ENCODE peak calls at places on chromosomes 7 and 10, in four cellular contexts. X is heart left ventricle; A is IMR-90; B is CD8-positive, alpha-beta memory T cell. H is an unnamed sample.

GRCh38 chr7:2016021-2016631 is 216.6 kb downstream of the MAD1L1 start:
- DNase-seq in X (peak), A (no peak), B (no peak), H (no peak)

GRCh38 chr7:21454182-21454581 is 26.3 kb downstream of the SP4 start:
- DNase-seq in B (no peak), X (no peak), A (no peak), H (peak)

GRCh38 chr10:48634198-48634983 is 29.5 kb upstream of the ARHGAP22 start:
- DNase-seq in X (peak), B (no peak), A (peak), H (peak)

GRCh38 chr10:53765311-53765710 is 992.7 kb upstream of the MBL2 start:
- DNase-seq in B (no peak), A (no peak), X (no peak), H (peak)

GRCh38 chr10:92886334-92886961 is 38.1 kb downstream of the EXOC6 start:
- DNase-seq in A (peak), X (no peak), B (no peak), H (peak)

GRCh38 chr7:153682628-153683027 is 369.6 kb upstream of the DPP6 start:
- DNase-seq in B (no peak), A (no peak), X (no peak), H (no peak)

GRCh38 chr7:139623518-139623917 is 100.0 kb downstream of the CLEC2L start:
- DNase-seq in B (no peak), X (no peak), A (peak), H (no peak)

GRCh38 chr7:44845476-44845875 is 2.4 kb downstream of the H2AZ2 start:
- DNase-seq in B (no peak), A (no peak), X (no peak), H (no peak)

GRCh38 chr10:112912441-112912911 is 37.6 kb upstream of the TCF7L2 start:
- DNase-seq in A (peak), X (no peak), B (no peak), H (no peak)

GRCh38 chr10:60384708-60385398 is 4.8 kb downstream of the ANK3 start:
- DNase-seq in B (no peak), A (peak), X (no peak), H (peak)

GRCh38 chr10:14645239-14645960 is 129.3 kb downstream of the FAM107B start:
- DNase-seq in B (no peak), X (no peak), A (no peak), H (no peak)

GRCh38 chr7:20596653-20597052 is 18.8 kb upstream of the ABCB5 start:
- DNase-seq in A (peak), X (no peak), B (no peak), H (peak)

GRCh38 chr10:83925133-83925532 is 214.2 kb upstream of the GHITM start:
- DNase-seq in B (no peak), X (no peak), A (no peak), H (no peak)

GRCh38 chr7:130904792-130905191 is 170.8 kb upstream of the KLF14 start:
- DNase-seq in X (no peak), B (no peak), A (peak), H (no peak)

GRCh38 chr10:59807629-59808620 is 54.7 kb upstream of the MRLN start:
- DNase-seq in X (peak), B (no peak), A (no peak), H (no peak)

GRCh38 chr7:18087031-18087686 is 59.5 kb upstream of the PRPS1L1 start:
- DNase-seq in B (no peak), A (no peak), X (no peak), H (peak)

GRCh38 chr10:29540016-29540415 is 94.8 kb downstream of the SVIL start:
- DNase-seq in B (no peak), A (no peak), X (no peak), H (no peak)

GRCh38 chr7:28203498-28204240 is 23.1 kb upstream of the JAZF1 start:
- DNase-seq in X (no peak), B (no peak), A (no peak), H (no peak)

GRCh38 chr7:28207486-28208158 is 27.0 kb upstream of the JAZF1 start:
- DNase-seq in A (no peak), B (no peak), X (no peak), H (peak)

GRCh38 chr7:28200598-28200997 is 20.0 kb upstream of the JAZF1 start:
- DNase-seq in B (no peak), X (peak), A (no peak), H (no peak)

GRCh38 chr7:28202222-28202621 is 21.6 kb upstream of the JAZF1 start:
- DNase-seq in X (no peak), B (no peak), A (no peak), H (no peak)

DNA sequence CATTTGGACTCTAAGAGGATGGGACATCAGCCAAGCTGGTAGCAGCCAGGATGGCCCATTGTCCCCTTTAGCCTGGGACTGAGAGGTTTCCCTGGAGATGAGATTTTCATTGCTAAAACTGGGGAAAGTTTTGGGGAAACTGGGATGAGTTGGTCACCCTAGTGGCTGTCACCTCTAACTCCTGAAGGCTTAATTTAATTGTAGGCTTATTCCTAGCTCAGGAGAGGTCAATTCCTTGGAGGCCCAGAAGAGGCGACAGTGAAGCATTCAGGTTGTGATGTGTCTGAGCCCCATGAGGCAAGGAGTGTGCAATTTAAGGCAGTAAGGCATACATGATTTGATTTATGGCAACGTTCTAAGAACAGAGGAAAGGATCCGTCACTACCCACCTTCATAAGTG is 24.9 kb upstream of the JAZF1 start:
- DNase-seq in B (no peak), X (no peak), A (no peak), H (no peak)
- H3K27ac ChIP-seq in B (no peak), X (no peak), A (no peak), H (no peak)

GRCh38 chr10:67763499-67764011 is 67.6 kb upstream of the CTNNA3 start:
- DNase-seq in B (peak), A (peak), X (peak), H (no peak)
- H3K27ac ChIP-seq in B (peak), A (peak), X (peak), H (no peak)

DNA sequence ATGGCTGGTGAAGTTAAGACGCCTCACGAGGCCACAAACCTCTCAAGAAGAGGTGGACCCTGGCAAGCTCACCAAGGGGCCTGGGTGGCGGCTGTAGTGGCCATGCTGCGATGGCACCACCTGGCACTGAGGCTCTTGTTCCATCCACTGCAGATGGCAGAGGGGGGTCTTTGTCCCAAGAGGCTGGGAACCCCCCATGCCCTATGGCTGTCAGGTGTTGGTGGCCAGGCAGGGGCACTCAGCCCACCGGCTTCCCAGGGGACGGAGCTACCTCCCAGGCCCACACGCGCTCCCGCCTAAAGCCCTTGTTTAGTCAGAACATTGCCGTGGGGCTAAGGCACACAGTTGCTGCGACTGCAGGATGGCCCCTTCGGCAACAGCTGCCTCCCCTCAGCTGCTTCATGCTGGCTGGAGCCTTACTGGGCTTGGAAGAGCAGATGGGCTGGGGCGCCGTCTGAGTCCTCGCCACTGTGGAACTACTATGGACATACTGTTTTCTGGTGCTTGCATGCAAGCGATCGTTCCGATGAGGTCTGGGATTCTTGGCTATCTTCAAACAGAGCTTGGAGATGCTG is 46.8 kb downstream of the DPYSL4 start:
- DNase-seq in A (no peak), X (no peak), B (no peak), H (no peak)
- H3K27ac ChIP-seq in A (no peak), X (no peak), B (no peak), H (no peak)

GRCh38 chr10:25815236-25815635 is 118.8 kb upstream of the MYO3A start:
- DNase-seq in B (no peak), X (no peak), A (no peak), H (no peak)
- H3K27ac ChIP-seq in B (no peak), X (no peak), A (no peak), H (no peak)

GRCh38 chr10:75770634-75771081 is 339.2 kb downstream of the LRMDA start:
- DNase-seq in A (no peak), X (peak), B (no peak), H (no peak)
- H3K27ac ChIP-seq in A (no peak), X (peak), B (no peak), H (no peak)

GRCh38 chr7:27102578-27103442 is at the start of gene HOXA2:
- DNase-seq in X (no peak), A (peak), B (no peak), H (peak)

GRCh38 chr7:27105161-27106122 is 3.0 kb upstream of the HOXA2 start:
- DNase-seq in X (no peak), A (peak), B (no peak), H (peak)

GRCh38 chr7:27103489-27104226 is 1.2 kb upstream of the HOXA2 start:
- DNase-seq in X (no peak), B (no peak), A (peak), H (peak)

GRCh38 chr7:27106181-27106905 is 3.9 kb upstream of the HOXA2 start:
- DNase-seq in A (peak), X (no peak), B (no peak), H (peak)

GRCh38 chr7:27104244-27105149 is 2.0 kb upstream of the HOXA2 start:
- DNase-seq in X (no peak), B (no peak), A (peak), H (no peak)
- H3K27ac ChIP-seq in X (no peak), B (no peak), A (peak), H (peak)

H was measured in mammary epithelial cell.